ENCODE peak calls at places on chromosome 13, in seven cellular contexts. V is cardiac fibroblast, M is AG09309, O is transverse colon, U is GDM1, L is NCI-H2171, G is C1 segment of cervical spinal cord. K is an unnamed sample.

GRCh38 chr13:27526516-27526915 is 76.2 kb upstream of the MTIF3 start:
- DNase-seq in G (no peak), L (no peak), V (no peak), O (no peak), M (no peak), U (no peak), K (no peak)

GRCh38 chr13:94328336-94329041 is 151.0 kb downstream of the DCT start:
- DNase-seq in M (no peak), L (no peak), O (no peak), U (no peak), V (no peak), G (no peak), K (no peak)

GRCh38 chr13:19561585-19561984 is 253 bp upstream of the TPTE2 start:
- DNase-seq in V (no peak), L (no peak), O (no peak), U (no peak), M (no peak), G (no peak), K (no peak)

GRCh38 chr13:32140109-32140508 is 108.5 kb downstream of the FRY start:
- DNase-seq in U (no peak), V (no peak), M (no peak), L (no peak), G (no peak), O (no peak), K (no peak)

GRCh38 chr13:22455036-22455435 is 725.7 kb upstream of the SGCG start:
- DNase-seq in L (no peak), G (no peak), U (no peak), O (no peak), V (no peak), M (no peak), K (no peak)

GRCh38 chr13:36858285-36858684 is 39.3 kb downstream of the RFXAP start:
- DNase-seq in U (peak), M (peak), V (peak), L (peak), O (no peak), G (no peak), K (no peak)

GRCh38 chr13:51330741-51331140 is 8.8 kb upstream of the SERPINE3 start:
- DNase-seq in L (no peak), O (no peak), V (peak), G (no peak), M (peak), U (peak), K (no peak)

GRCh38 chr13:84831666-84832657 is 949.7 kb upstream of the SLITRK1 start:
- DNase-seq in U (no peak), L (no peak), G (no peak), V (no peak), M (no peak), O (no peak), K (no peak)

GRCh38 chr13:55999709-56000108 is 1141.0 kb upstream of the PRR20A start:
- DNase-seq in U (no peak), O (no peak), G (no peak), L (no peak), M (no peak), V (no peak), K (no peak)

GRCh38 chr13:29532136-29532535 is 63.4 kb downstream of the SLC7A1 start:
- DNase-seq in O (no peak), M (no peak), U (no peak), G (no peak), V (no peak), L (no peak), K (no peak)

GRCh38 chr13:28324181-28324789 is 170.6 kb downstream of the FLT1 start:
- DNase-seq in M (no peak), L (no peak), U (peak), G (peak), O (peak), V (peak), K (no peak)

GRCh38 chr13:48896312-48896711 is 79.4 kb upstream of the FNDC3A start:
- DNase-seq in O (no peak), G (no peak), M (no peak), L (no peak), V (peak), U (no peak), K (no peak)

GRCh38 chr13:108915634-108916497 is 286.5 kb downstream of the MYO16 start:
- DNase-seq in G (peak), U (peak), L (no peak), O (peak), V (peak), M (peak), K (peak)

GRCh38 chr13:39612023-39612637 is 9.1 kb upstream of the LHFPL6 start:
- DNase-seq in U (peak), L (peak), G (no peak), O (peak), V (peak), M (peak), K (no peak)

GRCh38 chr13:44801990-44802389 is 187.3 kb downstream of the NUFIP1 start:
- DNase-seq in G (no peak), O (no peak), M (peak), U (peak), L (no peak), V (peak), K (no peak)

GRCh38 chr13:95902736-95903135 is 150.5 kb downstream of the UGGT2 start:
- DNase-seq in L (no peak), O (no peak), G (no peak), U (no peak), V (peak), M (no peak), K (no peak)

GRCh38 chr13:25117312-25117711 is 21.4 kb downstream of the PABPC3 start:
- DNase-seq in U (no peak), G (no peak), V (no peak), L (no peak), M (no peak), O (no peak), K (no peak)

GRCh38 chr13:92379371-92379770 is 847.2 kb upstream of the GPC6 start:
- DNase-seq in V (no peak), L (no peak), U (peak), G (no peak), O (no peak), M (no peak), K (no peak)

GRCh38 chr13:75123428-75123827 is 358.5 kb downstream of the TBC1D4 start:
- DNase-seq in M (no peak), L (no peak), V (no peak), O (no peak), U (no peak), G (no peak), K (no peak)

GRCh38 chr13:24040835-24041234 is 119.7 kb upstream of the SPATA13 start:
- DNase-seq in L (no peak), V (no peak), M (no peak), G (no peak), U (no peak), O (no peak), K (no peak)

GRCh38 chr13:30191491-30192100 is 115.8 kb downstream of the KATNAL1 start:
- DNase-seq in V (no peak), L (no peak), G (no peak), M (no peak), O (no peak), U (no peak), K (no peak)

GRCh38 chr13:99590519-99591011 is 89.3 kb downstream of the TM9SF2 start:
- DNase-seq in U (no peak), L (no peak), O (no peak), M (no peak), G (no peak), V (peak), K (no peak)

GRCh38 chr13:48586591-48587103 is 53.8 kb upstream of the RCBTB2 start:
- DNase-seq in V (peak), L (no peak), G (no peak), M (no peak), O (no peak), U (no peak), K (peak)

K was measured in substantia nigra.